ENCODE peak calls at places on chromosomes 13 and 19, in five cellular contexts. C, T, W, S and V are unnamed samples.

GRCh38 chr13:51175001-51175400 is 47.2 kb upstream of the FAM124A start:
- DNase-seq in C (no peak), S (no peak), W (no peak), T (no peak), V (no peak)

GRCh38 chr13:97335488-97336134 is 98.4 kb upstream of the RAP2A start:
- DNase-seq in C (no peak), W (no peak), T (no peak), S (no peak), V (no peak)

GRCh38 chr19:47729799-47730520 is 15.4 kb upstream of the NOP53 start:
- DNase-seq in T (no peak), C (peak; percentile 93), S (peak; percentile 57), W (no peak), V (peak; percentile 85)

GRCh38 chr19:55592391-55593090 is 6.8 kb downstream of the FIZ1 start:
- DNase-seq in T (no peak), W (no peak), S (no peak), C (no peak), V (no peak)

GRCh38 chr19:40604647-40605200 is 3.6 kb downstream of the LTBP4 start:
- DNase-seq in W (no peak), T (no peak), C (peak; percentile 66), S (no peak), V (no peak)

GRCh38 chr13:21675095-21676007 is 4.5 kb downstream of the FGF9 start:
- DNase-seq in W (no peak), S (no peak), C (no peak), T (no peak), V (peak; percentile 39)

GRCh38 chr13:113029487-113030258 is 60.7 kb downstream of the MCF2L start:
- DNase-seq in T (no peak), C (peak; percentile 8), W (no peak), S (peak; percentile 25), V (peak; percentile 47)

GRCh38 chr13:49690133-49690989 is 925 bp downstream of the EBPL start:
- DNase-seq in S (peak; percentile 89), C (peak; percentile 39), W (no peak), T (no peak), V (peak; percentile 45)

GRCh38 chr13:27962982-27963381 is 6.1 kb downstream of the CDX2 start:
- DNase-seq in T (no peak), W (no peak), S (no peak), C (no peak), V (no peak)

GRCh38 chr13:36519432-36519831 is 87.1 kb downstream of the CCNA1 start:
- DNase-seq in S (no peak), T (no peak), C (no peak), W (no peak), V (no peak)

GRCh38 chr13:86403213-86403612 is 604.0 kb upstream of the SLITRK6 start:
- DNase-seq in W (no peak), T (no peak), C (no peak), S (no peak), V (no peak)

GRCh38 chr13:110305949-110306339 is 1.0 kb downstream of the COL4A1 start:
- DNase-seq in S (no peak), T (no peak), C (no peak), W (no peak), V (no peak)

GRCh38 chr13:98827449-98827848 is 75.0 kb upstream of the SLC15A1 start:
- DNase-seq in W (no peak), C (no peak), S (no peak), T (no peak), V (peak; percentile 12)

GRCh38 chr13:98826156-98826555 is 73.7 kb upstream of the SLC15A1 start:
- DNase-seq in W (no peak), S (no peak), T (no peak), C (no peak), V (no peak)

GRCh38 chr13:98829541-98829940 is 77.1 kb upstream of the SLC15A1 start:
- DNase-seq in S (no peak), W (no peak), C (no peak), T (no peak), V (no peak)

GRCh38 chr13:98825659-98826058 is 73.2 kb upstream of the SLC15A1 start:
- DNase-seq in T (no peak), S (no peak), C (no peak), W (no peak), V (no peak)

DNA sequence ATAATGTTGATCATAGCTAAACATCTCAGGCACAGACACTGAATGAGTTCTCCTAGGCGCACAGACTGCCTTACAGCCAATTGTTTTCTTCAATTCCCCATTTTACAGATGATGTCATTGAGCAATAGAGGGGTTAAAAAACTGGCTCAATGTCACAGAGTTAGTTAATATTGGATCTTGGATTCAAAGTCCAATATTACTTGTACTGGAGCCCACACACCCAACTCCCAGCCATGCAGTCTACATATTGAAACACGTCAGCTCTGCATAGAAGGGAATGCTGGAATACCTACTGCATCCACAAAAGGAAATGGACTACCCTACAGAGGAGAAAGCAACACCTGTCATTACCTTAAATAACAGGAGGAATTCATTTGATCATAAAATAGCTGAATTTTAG is 76.1 kb upstream of the SLC15A1 start:
- DNase-seq in T (no peak), S (no peak), C (no peak), W (no peak), V (no peak)
- TF ChIP-seq MAX in T (no peak), S (no peak), C (no peak), W (no peak), V (no peak)

DNA sequence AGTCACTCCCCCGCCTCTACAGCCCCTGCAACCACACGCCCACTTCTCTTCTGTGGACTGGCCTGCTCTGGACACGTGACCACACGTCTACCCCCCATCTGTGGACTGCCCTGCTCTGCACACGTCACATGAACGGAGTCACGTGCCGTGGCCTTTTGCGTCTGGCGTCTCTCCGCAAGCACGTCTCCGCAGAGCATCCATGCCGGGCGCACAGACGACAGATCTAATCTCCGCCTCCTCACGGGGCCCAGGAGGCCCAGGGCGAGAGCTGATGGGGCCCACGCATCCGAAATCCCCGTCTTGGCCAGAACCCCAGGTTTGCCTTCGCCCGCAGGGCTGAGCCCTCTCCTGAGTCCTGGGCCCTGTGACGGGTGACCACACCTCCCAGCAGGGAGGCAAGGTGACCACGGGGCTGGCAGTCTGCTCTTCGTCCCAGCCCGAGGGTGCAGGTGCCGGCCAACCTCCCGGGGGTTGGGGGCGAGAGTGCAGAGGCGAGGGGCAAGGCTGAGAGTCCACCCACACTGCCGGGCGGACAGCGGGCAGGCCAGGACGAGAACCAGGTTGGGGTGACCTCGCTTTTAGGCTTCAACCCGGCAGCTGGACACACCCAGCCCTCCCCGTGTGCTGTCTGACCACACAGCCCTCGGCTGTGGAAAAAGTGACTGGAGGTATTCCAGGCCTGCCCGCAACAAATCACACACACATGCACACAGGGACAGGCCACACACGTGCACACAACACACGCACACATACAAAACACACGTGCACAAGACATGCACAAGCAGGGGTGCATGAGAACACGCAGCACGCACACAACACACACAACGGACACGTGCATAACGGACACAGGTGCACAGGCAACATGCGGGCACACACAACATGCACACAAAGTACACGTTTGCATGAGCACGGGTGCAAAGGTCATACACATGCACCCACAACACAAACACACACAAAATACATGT is 3.9 kb downstream of the SBNO2 start:
- DNase-seq in W (no peak), T (no peak), S (no peak), C (no peak), V (no peak)
- TF ChIP-seq POLR2A in W (no peak), T (no peak), S (no peak), C (no peak), V (no peak)

DNA sequence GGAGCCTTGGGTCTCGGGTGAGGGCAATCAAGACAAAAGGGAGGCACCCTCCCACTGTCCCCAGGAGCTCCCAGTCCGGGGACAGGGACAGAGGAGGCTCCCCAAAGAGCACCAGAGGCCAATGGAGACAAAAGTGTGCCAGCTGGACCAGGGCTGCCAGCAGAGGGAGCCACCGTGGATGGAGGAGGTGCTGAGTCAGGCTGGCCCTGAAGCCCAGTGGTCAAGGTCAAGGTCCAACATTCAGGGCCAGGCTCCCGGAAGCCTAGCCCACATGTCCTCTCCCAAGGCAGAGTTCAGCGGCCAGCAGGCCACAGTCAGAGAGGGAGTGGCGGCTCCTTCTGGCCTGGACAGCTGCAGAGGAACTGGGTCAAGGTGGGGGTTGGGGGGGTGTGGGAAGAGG is 8.4 kb downstream of the COL5A3 start:
- DNase-seq in C (peak; percentile 59), T (no peak), S (peak; percentile 63), W (no peak), V (peak; percentile 45)
- TF ChIP-seq CTCF in C (peak; percentile 14), T (peak; percentile 32), S (peak; percentile 91), W (peak; percentile 85), V (peak; percentile 86)

GRCh38 chr19:37467608-37468090 is 405 bp upstream of the ZNF569 start:
- DNase-seq in W (no peak), S (no peak), C (no peak), T (no peak), V (no peak)
- TF ChIP-seq MAX in W (no peak), S (no peak), C (no peak), T (no peak), V (no peak)

GRCh38 chr19:7194566-7194965 is 99.6 kb downstream of the INSR start:
- DNase-seq in W (no peak), T (no peak), S (no peak), C (no peak), V (no peak)

GRCh38 chr19:7196721-7197168 is 97.5 kb downstream of the INSR start:
- DNase-seq in C (no peak), S (no peak), T (no peak), W (no peak), V (no peak)

GRCh38 chr19:7197760-7198696 is 96.2 kb downstream of the INSR start:
- DNase-seq in T (peak; percentile 81), S (peak; percentile 86), W (peak; percentile 84), C (peak; percentile 91), V (peak; percentile 97)

GRCh38 chr19:7199613-7200533 is 94.3 kb downstream of the INSR start:
- DNase-seq in S (peak; percentile 91), W (peak; percentile 50), C (peak; percentile 62), T (no peak), V (peak; percentile 45)

GRCh38 chr19:7197169-7197759 is 97.0 kb downstream of the INSR start:
- DNase-seq in W (peak; percentile 86), S (peak; percentile 87), T (peak; percentile 68), C (peak; percentile 92), V (peak; percentile 97)
- TF ChIP-seq POLR2A in W (no peak), S (no peak), T (peak; percentile 51), C (no peak), V (no peak)

DNA sequence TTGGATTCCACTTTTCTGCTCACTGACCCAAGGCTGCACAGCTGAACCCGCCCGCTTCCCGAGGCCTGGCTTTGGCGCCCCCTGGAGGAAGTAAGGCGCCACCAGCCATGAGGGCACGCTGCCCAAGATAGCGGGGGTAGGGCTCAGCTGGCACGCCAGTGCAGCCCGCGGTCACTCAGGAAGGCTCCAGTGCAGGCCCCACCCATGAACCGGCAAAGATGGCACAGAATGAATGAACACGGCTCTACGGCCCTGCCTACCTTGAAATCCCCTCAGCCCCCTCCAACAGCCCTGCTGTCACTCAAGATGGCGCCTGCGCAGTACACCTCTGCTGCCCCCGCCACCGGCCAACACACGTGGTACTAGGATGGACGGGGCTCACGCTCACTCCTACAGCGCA is 3.0 kb downstream of the PEG3 start:
- DNase-seq in C (no peak), S (peak; percentile 28), T (no peak), W (no peak), V (no peak)
- TF ChIP-seq CTCF in C (no peak), S (peak; percentile 78), T (no peak), W (peak; percentile 16), V (peak; percentile 10)

GRCh38 chr19:6801397-6802086 is 29.0 kb downstream of the VAV1 start:
- DNase-seq in S (no peak), C (peak; percentile 87), T (peak; percentile 85), W (peak; percentile 56), V (peak; percentile 93)
- TF ChIP-seq MAX in S (no peak), C (no peak), T (no peak), W (peak; percentile 48), V (peak; percentile 27)